ENCODE peak calls at places on chromosomes 2 and 18, in four cellular contexts. V, X, B and S are unnamed samples.
A peak's percentile ranks its signal among the peaks of the same experiment; 100 is the strongest.

GRCh38 chr2:96962567-96963203 is 23.7 kb downstream of the FAM178B start:
- DNase-seq in V (no peak), B (no peak), X (no peak), S (no peak)

GRCh38 chr2:19362652-19363473 is 4.4 kb upstream of the OSR1 start:
- DNase-seq in B (peak; percentile 55), X (peak; percentile 75), V (no peak), S (peak; percentile 17)

GRCh38 chr2:105510761-105511669 is 112.2 kb upstream of the FHL2 start:
- DNase-seq in X (peak; percentile 73), B (no peak), V (no peak), S (no peak)

GRCh38 chr2:201344663-201345366 is 12.3 kb downstream of the FLACC1 start:
- DNase-seq in X (no peak), V (no peak), B (no peak), S (no peak)

GRCh38 chr18:1999387-1999786 is 571.9 kb downstream of the METTL4 start:
- DNase-seq in V (no peak), B (no peak), X (no peak), S (no peak)

GRCh38 chr2:188931361-188931760 is 42.8 kb upstream of the COL3A1 start:
- DNase-seq in V (no peak), B (no peak), X (no peak), S (no peak)

GRCh38 chr2:8086796-8087479 is 594.9 kb upstream of the ID2 start:
- DNase-seq in X (peak; percentile 30), V (no peak), B (no peak), S (no peak)

GRCh38 chr18:23515911-23516546 is 12.7 kb downstream of the RMC1 start:
- DNase-seq in X (peak; percentile 80), B (peak; percentile 65), V (peak; percentile 31), S (peak; percentile 56)

GRCh38 chr2:222423632-222424280 is 587 bp upstream of the SGPP2 start:
- DNase-seq in B (peak; percentile 42), X (no peak), V (no peak), S (no peak)

GRCh38 chr18:44759925-44760342 is 79.2 kb downstream of the SETBP1 start:
- DNase-seq in B (no peak), V (no peak), X (no peak), S (no peak)

GRCh38 chr18:78698914-78699313 is 280.7 kb upstream of the SALL3 start:
- DNase-seq in B (no peak), X (no peak), V (no peak), S (no peak)

GRCh38 chr2:147382322-147382948 is 462.4 kb upstream of the ACVR2A start:
- DNase-seq in B (no peak), V (no peak), X (no peak), S (no peak)

GRCh38 chr18:52948878-52949444 is 609.0 kb downstream of the DCC start:
- DNase-seq in V (no peak), B (no peak), X (no peak), S (no peak)

GRCh38 chr2:223723954-223724411 is 113.4 kb downstream of the AP1S3 start:
- DNase-seq in V (no peak), X (no peak), B (no peak), S (no peak)

GRCh38 chr2:11234309-11234708 is 79.0 kb downstream of the SLC66A3 start:
- DNase-seq in B (no peak), V (no peak), X (peak; percentile 41), S (no peak)

GRCh38 chr2:227395556-227395955 is 7.8 kb upstream of the SCYGR1 start:
- DNase-seq in X (no peak), B (no peak), V (no peak), S (no peak)

GRCh38 chr2:133954636-133955035 is 299.2 kb upstream of the MGAT5 start:
- DNase-seq in V (no peak), B (no peak), X (no peak), S (no peak)

GRCh38 chr2:162403884-162404283 is 60.0 kb downstream of the GCA start:
- DNase-seq in V (no peak), X (peak; percentile 3), B (no peak), S (no peak)

GRCh38 chr2:19320813-19321212 is 37.6 kb downstream of the OSR1 start:
- DNase-seq in B (no peak), V (no peak), X (no peak), S (no peak)

GRCh38 chr2:181955010-181955409 is 30.6 kb upstream of the PPP1R1C start:
- DNase-seq in X (peak; percentile 91), B (no peak), V (no peak), S (no peak)

GRCh38 chr2:86323273-86323672 is 14.2 kb downstream of the REEP1 start:
- DNase-seq in V (no peak), X (no peak), B (no peak), S (no peak)

GRCh38 chr2:112779598-112779997 is 4.7 kb downstream of the IL1A start:
- DNase-seq in V (no peak), B (no peak), X (no peak), S (no peak)